ENCODE peak calls at places on chromosomes 3 and 15, in four cellular contexts. Q is EL, U is H9, X is NB4. T is an unnamed sample.

GRCh38 chr3:184240384-184241140 is 8.2 kb downstream of the ALG3 start:
- DNase-seq in Q (peak), U (no peak), X (peak), T (peak)

GRCh38 chr3:37197810-37198371 is 23.5 kb upstream of the LRRFIP2 start:
- DNase-seq in Q (peak), U (no peak), X (no peak), T (peak)

GRCh38 chr15:67080900-67081431 is 15.6 kb downstream of the SMAD3 start:
- DNase-seq in Q (peak), U (no peak), X (peak), T (peak)

GRCh38 chr3:99366663-99367429 is 271.5 kb upstream of the COL8A1 start:
- DNase-seq in Q (peak), U (peak), X (peak), T (no peak)

GRCh38 chr15:55222588-55222987 is 25.8 kb upstream of the RSL24D1 start:
- DNase-seq in Q (no peak), U (no peak), X (peak), T (no peak)

GRCh38 chr3:178705925-178706324 is 169.7 kb downstream of the KCNMB2 start:
- DNase-seq in Q (peak), U (no peak), X (no peak), T (no peak)

GRCh38 chr15:78047631-78048409 is 29.7 kb downstream of the TBC1D2B start:
- DNase-seq in Q (peak), U (no peak), X (peak), T (peak)

GRCh38 chr3:193842029-193842782 is 249.2 kb downstream of the OPA1 start:
- DNase-seq in Q (no peak), U (no peak), X (peak), T (no peak)

GRCh38 chr3:14201881-14202684 is 23.5 kb downstream of the LSM3 start:
- DNase-seq in Q (peak), U (no peak), X (no peak), T (no peak)

GRCh38 chr3:71949403-71949802 is 164.5 kb upstream of the PROK2 start:
- DNase-seq in Q (no peak), U (no peak), X (peak), T (no peak)

GRCh38 chr3:180421221-180421620 is 180.7 kb upstream of the TTC14 start:
- DNase-seq in Q (peak), U (no peak), X (peak), T (no peak)

GRCh38 chr3:184525337-184526157 is 36.0 kb upstream of the EPHB3 start:
- DNase-seq in Q (no peak), U (peak), X (no peak), T (no peak)

GRCh38 chr3:174169736-174170135 is 689.4 kb upstream of the NAALADL2 start:
- DNase-seq in Q (no peak), U (no peak), X (no peak), T (no peak)

GRCh38 chr15:59659366-59659765 is 2.1 kb upstream of the GTF2A2 start:
- DNase-seq in Q (no peak), U (no peak), X (no peak), T (no peak)

GRCh38 chr3:60399861-60400845 is 851.1 kb downstream of the FHIT start:
- DNase-seq in Q (no peak), U (no peak), X (no peak), T (no peak)

GRCh38 chr3:138412821-138413531 is 21.4 kb upstream of the ESYT3 start:
- DNase-seq in Q (peak), U (peak), X (peak), T (peak)